ENCODE peak calls at places on chromosome 1, in five cellular contexts. P is iris pigment epithelial cell, L is NCI-H2081, K is nucleus accumbens, X is frontal cortex. O is an unnamed sample.

GRCh38 chr1:159827549-159827948 is 876 bp downstream of the SLAMF8 start:
- DNase-seq in K (no peak), X (no peak), L (no peak), P (no peak), O (no peak)

GRCh38 chr1:203381151-203381751 is 30.3 kb upstream of the FMOD start:
- DNase-seq in X (no peak), L (no peak), P (no peak), K (no peak), O (no peak)

GRCh38 chr1:169184812-169185211 is 78.3 kb downstream of the ATP1B1 start:
- DNase-seq in P (no peak), L (no peak), X (no peak), K (no peak), O (no peak)

GRCh38 chr1:74474585-74474984 is 37.8 kb downstream of the LRRC53 start:
- DNase-seq in L (no peak), K (no peak), P (no peak), X (no peak), O (no peak)

GRCh38 chr1:110212165-110213142 is 2.3 kb downstream of the KCNC4 start:
- DNase-seq in K (no peak), X (no peak), L (no peak), P (no peak), O (no peak)

GRCh38 chr1:23126801-23127200 is 41.9 kb downstream of the LUZP1 start:
- DNase-seq in K (no peak), X (no peak), P (peak), L (no peak), O (no peak)

GRCh38 chr1:78651247-78651646 is 1.6 kb downstream of the IFI44 start:
- DNase-seq in K (no peak), L (no peak), X (no peak), P (peak), O (no peak)

GRCh38 chr1:67485046-67485811 is 55.0 kb upstream of the SERBP1 start:
- DNase-seq in X (no peak), L (peak), P (no peak), K (no peak), O (no peak)

GRCh38 chr1:21251773-21252471 is 38.3 kb downstream of the ECE1 start:
- DNase-seq in P (peak), L (no peak), X (no peak), K (no peak), O (no peak)